ENCODE peak calls at places on chromosome 9, in seven cellular contexts. J is neural progenitor cell, R is prostate gland, H is astrocyte of the spinal cord, Q is keratinocyte, T is thoracic aorta, X is A549. B is an unnamed sample.
A peak's percentile ranks its signal among the peaks of the same experiment; 100 is the strongest.

GRCh38 chr9:31894008-31894407 is 490.4 kb upstream of the ACO1 start:
- DNase-seq in J (no peak), R (no peak), H (no peak), Q (no peak), T (no peak), X (no peak), B (no peak)

GRCh38 chr9:114011313-114011712 is 66.8 kb downstream of the AMBP start:
- DNase-seq in J (no peak), R (no peak), H (no peak), Q (no peak), T (no peak), X (no peak), B (no peak)

GRCh38 chr9:61670616-61671015 is 480.8 kb downstream of the SPATA31A7 start:
- DNase-seq in J (no peak), R (no peak), H (no peak), Q (no peak), T (no peak), X (no peak), B (no peak)

GRCh38 chr9:118483677-118484076 is 779.5 kb downstream of the TLR4 start:
- DNase-seq in J (peak; percentile 4), R (no peak), H (no peak), Q (no peak), T (no peak), X (no peak), B (no peak)

GRCh38 chr9:20941177-20941690 is 90.2 kb downstream of the HACD4 start:
- DNase-seq in J (peak; percentile 94), R (peak; percentile 67), H (peak; percentile 73), Q (peak; percentile 17), T (no peak), X (peak; percentile 48), B (no peak)

GRCh38 chr9:86557063-86557766 is 203.0 kb upstream of the TUT7 start:
- DNase-seq in J (peak; percentile 8), R (no peak), H (peak; percentile 82), Q (peak; percentile 92), T (no peak), X (no peak), B (no peak)

GRCh38 chr9:36855443-36856315 is 178.4 kb downstream of the PAX5 start:
- DNase-seq in J (peak; percentile 42), R (no peak), H (no peak), Q (no peak), T (no peak), X (peak; percentile 92), B (no peak)

GRCh38 chr9:138072897-138073296 is 195.3 kb downstream of the CACNA1B start:
- DNase-seq in J (no peak), R (no peak), H (no peak), Q (no peak), T (no peak), X (no peak), B (no peak)

GRCh38 chr9:38067611-38067891 is 1.5 kb downstream of the SHB start:
- DNase-seq in J (peak; percentile 55), R (peak; percentile 20), H (no peak), Q (no peak), T (no peak), X (no peak), B (no peak)

GRCh38 chr9:133351908-133352634 is 4.1 kb downstream of the RPL7A start:
- DNase-seq in J (peak; percentile 74), R (no peak), H (peak; percentile 49), Q (no peak), T (no peak), X (peak; percentile 72), B (no peak)
- TF ChIP-seq CTCF in J (peak; percentile 62), R (no peak), H (peak; percentile 67), Q (no peak), T (peak; percentile 15), X (peak; percentile 56), B (peak; percentile 76)

GRCh38 chr9:130597228-130597627 is 17.9 kb downstream of the FUBP3 start:
- DNase-seq in J (no peak), R (no peak), H (no peak), Q (no peak), T (no peak), X (no peak), B (no peak)

GRCh38 chr9:130601100-130601499 is 21.7 kb downstream of the FUBP3 start:
- DNase-seq in J (no peak), R (no peak), H (no peak), Q (no peak), T (no peak), X (no peak), B (no peak)

GRCh38 chr9:130593020-130593419 is 13.6 kb downstream of the FUBP3 start:
- DNase-seq in J (no peak), R (no peak), H (no peak), Q (no peak), T (no peak), X (no peak), B (no peak)

GRCh38 chr9:130599625-130600024 is 20.2 kb downstream of the FUBP3 start:
- DNase-seq in J (no peak), R (no peak), H (no peak), Q (no peak), T (no peak), X (no peak), B (no peak)

DNA sequence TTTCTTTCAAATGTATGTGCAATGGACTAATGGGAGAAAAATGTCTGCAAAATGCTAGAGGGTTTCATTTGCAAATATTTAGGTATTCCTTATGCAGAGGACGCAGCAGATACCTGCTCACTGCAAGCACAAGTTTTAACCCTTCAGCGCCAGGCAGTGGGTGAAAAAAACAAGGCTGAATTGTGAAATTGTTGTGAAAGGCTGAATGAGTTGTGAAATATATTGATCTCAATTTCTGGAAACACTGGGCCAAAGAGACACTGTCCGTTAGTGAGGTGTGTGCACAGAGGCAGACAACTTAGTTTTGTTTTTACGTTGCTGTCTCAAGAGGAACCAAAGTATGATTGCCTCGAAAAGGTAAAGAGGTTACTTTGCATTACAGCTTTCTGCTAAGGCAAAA is 18.8 kb downstream of the FUBP3 start:
- DNase-seq in J (no peak), R (no peak), H (no peak), Q (no peak), T (no peak), X (no peak), B (no peak)
- H3K4me3 ChIP-seq in J (no peak overlapping the region), R (no peak overlapping the region), H (no peak overlapping the region), Q (no peak overlapping the region), T (no peak overlapping the region), X (no peak overlapping the region), B (no peak overlapping the region)

GRCh38 chr9:69355232-69355631 is 30.2 kb downstream of the ENTREP1 start:
- DNase-seq in J (no peak), R (no peak), H (no peak), Q (no peak), T (no peak), X (no peak), B (no peak)
- TF ChIP-seq CTCF in J (no peak), R (no peak), H (no peak), Q (no peak), T (no peak), X (no peak), B (no peak)

DNA sequence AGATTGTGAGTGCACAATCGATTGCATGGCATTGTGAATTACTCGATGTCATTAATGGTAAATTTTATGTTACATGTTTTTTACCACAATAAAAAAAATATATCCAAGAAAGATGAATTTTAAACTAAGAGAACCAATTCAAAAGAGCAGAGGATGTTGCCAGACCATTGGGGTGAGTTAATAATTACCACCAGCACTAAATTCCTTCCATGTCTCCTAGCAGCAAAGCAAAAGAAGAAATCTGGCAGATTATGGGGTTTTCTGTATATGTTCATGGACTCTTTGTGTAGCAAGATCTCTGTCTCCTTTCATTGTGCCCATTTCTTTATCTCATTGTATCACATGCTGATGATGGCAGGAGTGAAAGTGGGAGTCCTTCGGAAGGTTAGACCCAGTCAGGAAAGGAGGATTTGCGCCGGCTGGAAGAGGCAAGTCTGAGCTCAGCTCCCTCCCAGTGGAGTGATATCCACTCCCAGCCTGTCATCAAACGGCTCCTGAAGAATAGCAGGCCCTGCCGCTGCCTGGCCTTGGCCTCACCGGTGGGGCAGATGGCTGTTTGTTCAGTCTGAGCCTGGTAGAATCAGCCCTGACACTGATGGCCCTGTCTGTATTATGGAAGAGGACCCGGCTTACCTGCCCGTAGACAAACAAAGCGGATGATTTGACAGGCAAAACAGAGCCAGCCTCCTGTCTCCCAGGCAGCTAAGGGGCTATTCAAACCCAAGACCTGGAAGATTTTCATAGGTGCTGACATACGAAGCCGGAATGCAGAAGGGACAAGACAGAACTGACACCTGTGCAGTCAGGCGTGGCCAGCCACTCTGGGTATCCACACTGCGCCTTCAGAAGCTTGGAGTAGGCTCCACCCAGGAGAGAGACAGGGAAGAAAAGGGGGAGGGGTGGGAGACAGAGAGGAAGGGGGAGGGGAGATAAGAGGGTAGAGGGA is 21.9 kb upstream of the FOXE1 start:
- DNase-seq in J (no peak), R (no peak), H (no peak), Q (no peak), T (no peak), X (no peak), B (no peak)
- H3K4me3 ChIP-seq in J (peak overlapping the region; percentile 31), R (no peak overlapping the region), H (no peak overlapping the region), Q (no peak overlapping the region), T (no peak overlapping the region), X (no peak overlapping the region), B (no peak overlapping the region)

DNA sequence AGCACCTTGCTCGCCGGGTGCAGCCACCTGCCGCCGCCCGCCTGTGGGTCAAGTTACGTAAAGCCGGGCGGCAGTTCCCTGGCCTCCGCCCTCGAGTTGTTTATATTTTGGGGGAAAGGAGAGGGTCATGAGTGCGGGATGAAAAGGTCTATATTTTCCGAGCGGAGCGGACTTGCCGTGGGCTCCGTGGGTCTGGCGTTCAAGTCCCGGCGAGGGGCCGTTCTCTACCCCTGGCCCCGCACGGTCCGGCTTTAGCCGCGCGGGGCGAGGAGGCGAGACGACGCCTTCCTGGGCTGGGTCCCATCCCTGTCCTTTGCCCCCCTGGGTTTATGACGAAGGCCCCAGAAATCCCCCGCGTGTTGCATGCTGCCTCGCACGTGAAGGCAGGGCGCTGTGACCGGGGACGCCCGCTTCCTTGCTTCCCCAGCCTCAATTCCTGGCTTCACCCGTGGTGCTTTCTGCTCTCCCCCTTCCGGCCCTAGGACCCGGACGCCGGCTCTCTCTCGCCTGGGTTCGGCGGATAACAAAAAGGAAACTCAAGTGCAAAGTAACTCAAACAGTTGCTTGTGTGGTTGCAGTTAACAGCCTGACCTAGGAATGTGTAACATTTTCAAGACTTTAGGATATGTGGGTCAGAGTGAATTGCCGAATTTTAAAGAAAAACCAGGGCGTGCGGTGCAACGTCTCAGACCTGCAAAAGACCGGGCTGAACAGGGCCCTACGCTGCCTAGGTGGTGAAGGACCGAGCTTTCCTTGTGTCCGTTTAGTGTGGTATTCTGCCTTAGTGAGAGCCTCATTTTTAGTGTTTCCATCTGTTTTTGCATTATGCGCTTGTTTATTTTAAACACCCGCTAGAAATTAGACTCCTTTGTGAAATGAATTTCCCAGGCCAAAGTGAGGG is 810 bp downstream of the VPS13A start:
- DNase-seq in J (peak; percentile 52), R (peak; percentile 12), H (peak; percentile 37), Q (no peak), T (no peak), X (peak; percentile 51), B (no peak)
- TF ChIP-seq CTCF in J (no peak), R (no peak), H (no peak), Q (no peak), T (no peak), X (no peak), B (no peak)

DNA sequence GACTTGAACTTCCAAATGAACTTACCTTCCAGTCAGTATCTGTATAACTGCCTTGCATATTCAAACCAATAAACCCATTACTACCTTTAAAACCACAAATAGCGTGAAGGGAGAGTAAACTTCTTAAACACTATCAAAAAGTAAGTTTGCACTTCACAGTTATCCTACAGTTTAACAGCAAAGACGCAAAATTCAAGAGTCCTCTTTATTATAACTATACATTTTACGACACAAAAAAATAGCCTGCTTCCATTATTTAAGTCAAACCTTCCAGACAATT is 1.8 kb downstream of the PTBP3 start:
- DNase-seq in J (no peak), R (no peak), H (peak; percentile 10), Q (no peak), T (no peak), X (no peak), B (no peak)
- H3K4me3 ChIP-seq in J (peak overlapping the region; percentile 83), R (peak overlapping the region; percentile 2), H (peak overlapping the region; percentile 16), Q (peak overlapping the region; percentile 89), T (peak overlapping the region; percentile 86), X (peak overlapping the region; percentile 81), B (peak overlapping the region; percentile 69)

B was measured in retinal pigment epithelial cell.